ENCODE peak calls at places on chromosomes 3 and 15, in five cellular contexts. X is stimulated activated CD8-positive, alpha-beta memory T cell treated with anti-CD3 and anti-CD28 coated beads, Interleukin-4, amount 100 ng/mL, for 48 hours; Q is EH; Y is GM20000; B is T-helper 17 cell. H is an unnamed sample.
A peak's percentile ranks its signal among the peaks of the same experiment; 100 is the strongest.

GRCh38 chr15:70096215-70096974 is 1.3 kb downstream of the TLE3 start:
- DNase-seq in X (peak; percentile 69), B (peak; percentile 43), Y (peak; percentile 70), Q (peak; percentile 58), H (no peak)

GRCh38 chr15:50150851-50151250 is 31.1 kb upstream of the SLC27A2 start:
- DNase-seq in Y (no peak), X (no peak), Q (no peak), B (no peak), H (no peak)

GRCh38 chr3:46065294-46065705 is 38.0 kb upstream of the XCR1 start:
- DNase-seq in B (peak; percentile 78), Y (peak; percentile 61), Q (no peak), X (peak; percentile 74), H (no peak)

GRCh38 chr3:129424185-129424841 is 4.1 kb downstream of the EFCAB12 start:
- DNase-seq in B (no peak), Y (peak; percentile 54), Q (peak; percentile 48), X (no peak), H (no peak)

GRCh38 chr3:187165144-187165543 is 25.8 kb upstream of the RPL39L start:
- DNase-seq in Q (peak; percentile 67), X (peak; percentile 29), B (no peak), Y (peak; percentile 49), H (peak; percentile 19)

GRCh38 chr3:153138267-153139210 is 23.5 kb upstream of the RAP2B start:
- DNase-seq in Q (peak; percentile 93), Y (peak; percentile 25), X (peak; percentile 65), B (no peak), H (no peak)

GRCh38 chr3:18657858-18658820 is 233.0 kb upstream of the SATB1 start:
- DNase-seq in Y (no peak), B (no peak), Q (no peak), X (peak; percentile 48), H (no peak)

GRCh38 chr15:68497206-68497910 is 65.4 kb upstream of the ITGA11 start:
- DNase-seq in X (no peak), B (no peak), Q (peak; percentile 55), Y (no peak), H (no peak)

GRCh38 chr3:64084640-64085039 is 61.3 kb upstream of the PSMD6 start:
- DNase-seq in X (no peak), B (no peak), Q (peak; percentile 74), Y (no peak), H (no peak)

GRCh38 chr3:48038971-48039481 is 22.8 kb upstream of the MAP4 start:
- DNase-seq in Q (peak; percentile 34), Y (no peak), B (no peak), X (no peak), H (no peak)

GRCh38 chr3:24640330-24640877 is 145.8 kb upstream of the THRB start:
- DNase-seq in X (no peak), Q (peak; percentile 21), B (no peak), Y (no peak), H (no peak)

GRCh38 chr3:182238141-182238540 is 526.4 kb downstream of the SOX2 start:
- DNase-seq in Q (no peak), X (no peak), B (no peak), Y (no peak), H (no peak)

GRCh38 chr15:71295242-71296031 is 180.2 kb downstream of the THSD4 start:
- DNase-seq in B (no peak), X (no peak), Q (peak; percentile 100), Y (no peak), H (no peak)

GRCh38 chr3:59611649-59612431 is 562.0 kb upstream of the CFAP20DC start:
- DNase-seq in Q (no peak), B (no peak), Y (no peak), X (no peak), H (no peak)

GRCh38 chr15:61834076-61834697 is 226.1 kb downstream of the VPS13C start:
- DNase-seq in Y (peak; percentile 58), B (peak; percentile 41), Q (peak; percentile 70), X (peak; percentile 88), H (peak; percentile 77)

H was measured in progenitor cell of endocrine pancreas.